ENCODE peak calls at places on chromosome 2, in nine cellular contexts. P, G, R, T, E, I, Q, M and K are unnamed samples.

GRCh38 chr2:150097891-150098595 is 389.4 kb downstream of the RND3 start:
- DNase-seq in P (no peak), G (peak), R (no peak), T (no peak), E (no peak), I (no peak), Q (no peak), M (no peak), K (no peak)

GRCh38 chr2:63589148-63589972 is 597 bp downstream of the MDH1 start:
- DNase-seq in P (no peak), G (no peak), R (no peak), T (no peak), E (no peak), I (no peak), Q (no peak), M (no peak), K (no peak)

GRCh38 chr2:128304715-128305554 is 13.7 kb downstream of the HS6ST1 start:
- DNase-seq in P (no peak), G (peak), R (no peak), T (no peak), E (no peak), I (no peak), Q (no peak), M (no peak), K (no peak)

GRCh38 chr2:219459460-219460311 is 25.0 kb downstream of the SPEG start:
- DNase-seq in P (peak), G (peak), R (no peak), T (peak), E (no peak), I (no peak), Q (peak), M (peak), K (no peak)

GRCh38 chr2:83850071-83850725 is 608.9 kb downstream of the SUCLG1 start:
- DNase-seq in P (no peak), G (peak), R (no peak), T (no peak), E (no peak), I (no peak), Q (no peak), M (no peak), K (no peak)

GRCh38 chr2:131085646-131086045 is 7.6 kb downstream of the FAM168B start:
- DNase-seq in P (no peak), G (no peak), R (no peak), T (no peak), E (no peak), I (no peak), Q (no peak), M (no peak), K (no peak)

GRCh38 chr2:47551800-47552525 is 149.0 kb downstream of the MSH2 start:
- DNase-seq in P (no peak), G (no peak), R (no peak), T (no peak), E (no peak), I (no peak), Q (no peak), M (no peak), K (no peak)

GRCh38 chr2:162297925-162298552 is 20.4 kb downstream of the IFIH1 start:
- DNase-seq in P (peak), G (peak), R (no peak), T (no peak), E (peak), I (no peak), Q (peak), M (peak), K (no peak)

GRCh38 chr2:127770973-127771735 is 39.8 kb downstream of the WDR33 start:
- DNase-seq in P (no peak), G (peak), R (no peak), T (no peak), E (no peak), I (no peak), Q (no peak), M (peak), K (no peak)

GRCh38 chr2:219155054-219155644 is 5.5 kb downstream of the NHEJ1 start:
- DNase-seq in P (no peak), G (peak), R (no peak), T (no peak), E (peak), I (no peak), Q (peak), M (peak), K (peak)

GRCh38 chr2:120246546-120247300 is 5.9 kb upstream of the RALB start:
- DNase-seq in P (no peak), G (no peak), R (no peak), T (no peak), E (no peak), I (no peak), Q (peak), M (no peak), K (no peak)

GRCh38 chr2:152718909-152719645 is 657 bp downstream of the ARL6IP6 start:
- DNase-seq in P (no peak), G (peak), R (no peak), T (no peak), E (no peak), I (no peak), Q (peak), M (peak), K (no peak)

GRCh38 chr2:197327073-197327775 is 16.6 kb upstream of the ANKRD44 start:
- DNase-seq in P (no peak), G (no peak), R (no peak), T (no peak), E (no peak), I (no peak), Q (no peak), M (no peak), K (no peak)

GRCh38 chr2:96637385-96638143 is 548 bp downstream of the KANSL3 start:
- DNase-seq in P (peak), G (peak), R (peak), T (no peak), E (peak), I (peak), Q (peak), M (peak), K (peak)

GRCh38 chr2:218003994-218004419 is 1.2 kb upstream of the TNS1 start:
- DNase-seq in P (no peak), G (peak), R (no peak), T (no peak), E (no peak), I (no peak), Q (peak), M (no peak), K (no peak)

GRCh38 chr2:209642146-209642815 is 129.4 kb upstream of the UNC80 start:
- DNase-seq in P (no peak), G (peak), R (no peak), T (no peak), E (no peak), I (no peak), Q (no peak), M (no peak), K (no peak)

GRCh38 chr2:240935101-240935876 is 29.2 kb downstream of the CROCC2 start:
- DNase-seq in P (no peak), G (no peak), R (no peak), T (no peak), E (no peak), I (no peak), Q (peak), M (no peak), K (no peak)

GRCh38 chr2:172334988-172335387 is 92.4 kb upstream of the ITGA6 start:
- DNase-seq in P (no peak), G (no peak), R (no peak), T (no peak), E (no peak), I (no peak), Q (no peak), M (no peak), K (no peak)

GRCh38 chr2:7557376-7557775 is 640.2 kb downstream of the RNF144A start:
- DNase-seq in P (no peak), G (no peak), R (no peak), T (no peak), E (no peak), I (no peak), Q (no peak), M (no peak), K (no peak)

GRCh38 chr2:96832751-96833507 is 10.9 kb downstream of the ANKRD23 start:
- DNase-seq in P (no peak), G (peak), R (no peak), T (no peak), E (no peak), I (no peak), Q (no peak), M (no peak), K (peak)

GRCh38 chr2:121777699-121778058 is 22.2 kb downstream of the TSN start:
- DNase-seq in P (no peak), G (peak), R (no peak), T (no peak), E (no peak), I (no peak), Q (no peak), M (no peak), K (no peak)

GRCh38 chr2:227228061-227228667 is 63.7 kb downstream of the COL4A3 start:
- DNase-seq in P (no peak), G (no peak), R (no peak), T (no peak), E (no peak), I (no peak), Q (peak), M (no peak), K (no peak)

GRCh38 chr2:182372661-182373060 is 54.2 kb downstream of the PDE1A start:
- DNase-seq in P (no peak), G (peak), R (no peak), T (no peak), E (no peak), I (no peak), Q (peak), M (peak), K (no peak)

GRCh38 chr2:144290276-144290675 is 229.6 kb downstream of the ZEB2 start:
- DNase-seq in P (no peak), G (no peak), R (no peak), T (no peak), E (no peak), I (no peak), Q (no peak), M (no peak), K (no peak)

GRCh38 chr2:202056611-202057010 is 16.4 kb upstream of the KIAA2012 start:
- DNase-seq in P (no peak), G (peak), R (no peak), T (no peak), E (no peak), I (no peak), Q (no peak), M (no peak), K (no peak)

GRCh38 chr2:121902171-121902591 is 146.7 kb downstream of the TSN start:
- DNase-seq in P (no peak), G (no peak), R (no peak), T (no peak), E (no peak), I (no peak), Q (no peak), M (peak), K (peak)

GRCh38 chr2:66840321-66841014 is 405.5 kb downstream of the MEIS1 start:
- DNase-seq in P (no peak), G (peak), R (no peak), T (no peak), E (no peak), I (no peak), Q (no peak), M (no peak), K (no peak)

GRCh38 chr2:198441246-198441645 is 636.9 kb downstream of the PLCL1 start:
- DNase-seq in P (no peak), G (no peak), R (no peak), T (no peak), E (no peak), I (no peak), Q (no peak), M (no peak), K (no peak)

GRCh38 chr2:39593439-39594393 is 72.0 kb upstream of the TMEM178A start:
- DNase-seq in P (no peak), G (peak), R (no peak), T (no peak), E (no peak), I (no peak), Q (no peak), M (peak), K (peak)

GRCh38 chr2:37887286-37887685 is 37.8 kb upstream of the RMDN2 start:
- DNase-seq in P (no peak), G (no peak), R (no peak), T (no peak), E (no peak), I (no peak), Q (no peak), M (no peak), K (no peak)

GRCh38 chr2:16665746-16666452 is at the start of gene CYRIA:
- DNase-seq in P (peak), G (peak), R (no peak), T (peak), E (peak), I (no peak), Q (peak), M (no peak), K (no peak)

GRCh38 chr2:108315408-108316193 is 26.9 kb downstream of the SULT1C2 start:
- DNase-seq in P (no peak), G (no peak), R (no peak), T (no peak), E (no peak), I (no peak), Q (peak), M (no peak), K (no peak)

GRCh38 chr2:75268112-75268511 is 68.8 kb upstream of the TACR1 start:
- DNase-seq in P (no peak), G (no peak), R (no peak), T (no peak), E (no peak), I (no peak), Q (no peak), M (no peak), K (no peak)

GRCh38 chr2:190997516-190998113 is 16.4 kb downstream of the STAT1 start:
- DNase-seq in P (no peak), G (no peak), R (no peak), T (no peak), E (no peak), I (no peak), Q (no peak), M (no peak), K (no peak)